ENCODE peak calls at places on chromosomes 5 and 9, in eight cellular contexts. O, S, M, I, T, C, G and Q are unnamed samples.

GRCh38 chr5:675876-676698 is 17.1 kb downstream of the TPPP start:
- DNase-seq in M (no peak), I (no peak), T (no peak), G (no peak), S (no peak), O (peak), C (no peak), Q (peak)

GRCh38 chr9:83242066-83242465 is 179.1 kb upstream of the RASEF start:
- DNase-seq in O (no peak), M (no peak), T (no peak), G (no peak), I (no peak), S (no peak), C (no peak), Q (no peak)

GRCh38 chr5:172678902-172679301 is 37.8 kb downstream of the NEURL1B start:
- DNase-seq in M (no peak), C (no peak), O (no peak), G (no peak), I (no peak), T (peak), S (no peak), Q (no peak)

GRCh38 chr5:154627711-154628678 is 127.2 kb upstream of the LARP1 start:
- DNase-seq in G (no peak), C (no peak), S (no peak), T (no peak), O (no peak), I (no peak), M (no peak), Q (no peak)

GRCh38 chr9:20990867-20991266 is 40.6 kb downstream of the HACD4 start:
- DNase-seq in O (no peak), I (no peak), T (no peak), S (no peak), M (no peak), C (no peak), G (no peak), Q (peak)

GRCh38 chr5:68047035-68047434 is 168.5 kb upstream of the PIK3R1 start:
- DNase-seq in T (no peak), C (no peak), G (no peak), I (no peak), S (no peak), O (no peak), M (no peak), Q (no peak)

GRCh38 chr9:89463986-89464901 is 33.7 kb downstream of the SEMA4D start:
- DNase-seq in M (no peak), G (peak), I (no peak), S (no peak), O (no peak), C (no peak), T (no peak), Q (peak)

GRCh38 chr9:93649610-93650261 is 73.4 kb downstream of the PHF2 start:
- DNase-seq in M (no peak), C (no peak), T (no peak), G (no peak), I (no peak), O (no peak), S (no peak), Q (no peak)

GRCh38 chr5:92838253-92838652 is 742.8 kb downstream of the NR2F1-AS1 start:
- DNase-seq in C (no peak), M (peak), O (no peak), S (peak), G (no peak), I (peak), T (no peak), Q (no peak)

GRCh38 chr5:36657563-36657995 is 51.2 kb downstream of the SLC1A3 start:
- DNase-seq in C (peak), S (peak), O (no peak), M (peak), T (no peak), I (peak), G (no peak), Q (peak)

GRCh38 chr9:76654051-76654461 is 110.2 kb upstream of the PCA3 start:
- DNase-seq in M (no peak), I (no peak), T (no peak), S (no peak), G (no peak), O (no peak), C (peak), Q (no peak)

GRCh38 chr9:89513836-89514235 is 15.9 kb upstream of the SEMA4D start:
- DNase-seq in S (no peak), T (no peak), M (no peak), I (no peak), G (no peak), O (no peak), C (no peak), Q (no peak)

GRCh38 chr9:121895836-121896544 is 197.1 kb downstream of the TTLL11 start:
- DNase-seq in O (no peak), S (peak), I (no peak), T (no peak), M (peak), G (no peak), C (peak), Q (no peak)

DNA sequence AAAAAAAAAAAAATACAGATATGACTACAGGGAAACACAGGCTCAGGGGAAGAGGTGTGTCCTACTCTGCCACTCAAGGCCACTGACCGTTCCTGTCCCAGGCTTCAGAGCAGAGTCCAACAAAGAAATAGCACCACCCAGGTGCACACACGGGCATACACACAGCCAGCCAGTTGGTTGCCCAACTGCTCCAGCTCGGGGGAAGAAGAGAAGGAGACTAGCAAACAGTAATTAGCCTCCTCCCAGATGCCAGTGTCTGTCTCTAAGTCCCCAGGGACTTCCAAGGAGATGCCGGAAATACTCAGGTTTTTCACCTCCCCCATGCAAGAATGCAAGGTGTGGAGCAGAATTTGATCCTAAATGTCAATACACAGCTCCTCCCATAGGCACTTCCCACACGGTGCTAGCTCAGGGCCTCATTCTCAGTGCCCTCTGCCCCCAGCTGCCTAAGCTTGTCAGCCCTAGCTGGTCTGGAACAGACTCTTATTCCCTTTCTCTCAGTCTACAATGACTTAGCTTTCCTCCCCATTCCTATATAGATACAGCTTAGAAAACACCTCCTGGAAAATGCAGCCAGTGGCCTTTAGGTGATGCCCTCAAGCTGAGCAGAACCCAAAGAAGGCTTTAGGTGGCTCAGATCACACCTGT is 1.7 kb downstream of the MYORG start:
- DNase-seq in O (no peak), S (peak), I (no peak), T (no peak), M (peak), C (no peak), G (no peak), Q (peak)
- TF ChIP-seq POLR2A in O (no peak), S (no peak), I (no peak), T (no peak), M (no peak), C (no peak), G (no peak), Q (no peak)

DNA sequence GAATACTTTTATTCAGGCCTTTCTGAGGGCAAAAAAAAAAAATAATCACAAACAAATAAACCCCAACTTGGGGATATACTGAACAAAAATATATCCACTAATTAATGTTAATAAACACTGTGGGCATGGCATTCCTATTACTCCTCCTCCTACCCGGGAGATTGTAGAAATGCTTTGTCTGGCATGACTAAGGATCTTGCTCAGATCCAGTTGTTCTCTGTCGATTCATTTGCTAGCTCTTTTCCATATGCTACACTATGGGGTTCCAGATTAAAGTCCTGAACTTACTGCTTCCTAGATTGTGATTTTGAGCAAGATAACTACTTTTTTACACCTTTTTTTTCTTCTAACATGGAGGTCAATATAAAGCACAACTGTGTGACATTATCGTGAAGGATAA is 102.2 kb upstream of the PRR16 start:
- DNase-seq in C (no peak), S (no peak), M (no peak), O (no peak), I (no peak), G (no peak), T (no peak), Q (no peak)
- TF ChIP-seq MAX in C (no peak), S (no peak), M (no peak), O (no peak), I (no peak), G (no peak), T (no peak), Q (no peak)

DNA sequence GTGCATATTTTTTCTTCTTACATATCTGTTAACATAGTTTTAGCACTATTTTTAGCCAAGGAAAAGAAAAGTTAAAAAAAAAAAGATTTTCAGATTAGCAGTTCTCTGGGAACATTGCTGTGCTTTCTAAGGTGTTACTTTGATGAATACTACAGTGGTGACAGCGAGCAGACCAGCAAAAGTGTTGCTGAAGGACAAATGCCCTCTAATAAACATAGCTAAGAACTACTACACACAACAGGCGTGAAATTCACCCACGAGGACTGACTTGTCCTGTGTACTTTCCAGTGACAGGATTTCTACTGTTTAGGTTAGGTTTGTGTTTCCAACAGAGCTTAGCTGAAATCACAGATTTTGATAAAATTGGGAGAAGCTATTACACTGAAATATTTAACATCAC is 153.8 kb downstream of the HCN1 start:
- DNase-seq in O (no peak), M (no peak), I (no peak), G (no peak), T (no peak), C (no peak), S (no peak), Q (no peak)
- TF ChIP-seq POLR2A in O (no peak), M (no peak), I (no peak), G (no peak), T (no peak), C (no peak), S (no peak), Q (no peak)

DNA sequence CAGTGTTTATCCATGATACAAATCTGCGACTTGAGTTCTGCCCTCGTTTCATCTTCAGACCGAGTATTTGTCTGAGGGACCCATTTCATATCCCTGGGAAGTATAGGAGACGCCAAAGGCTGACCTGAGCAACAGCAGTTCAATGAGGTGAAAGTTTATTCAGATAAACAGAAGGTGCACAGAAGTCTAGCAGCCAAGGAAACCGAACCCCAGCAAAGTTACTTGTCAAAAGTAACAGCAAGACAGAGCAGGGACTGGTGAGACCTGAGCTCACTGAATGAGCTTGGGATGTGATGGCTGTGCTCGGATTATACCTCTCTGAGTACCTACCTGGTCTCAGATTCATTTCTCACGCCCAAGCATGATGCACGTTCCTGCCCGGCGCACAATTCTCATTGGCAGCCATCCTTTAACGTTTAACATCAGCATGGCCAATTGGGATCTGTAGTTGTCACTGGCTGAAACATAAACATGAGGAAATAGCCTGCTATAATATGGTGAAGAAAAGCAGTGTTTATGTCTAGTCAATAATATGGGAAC is 602 bp downstream of the LYRM7 start:
- DNase-seq in O (no peak), I (no peak), C (no peak), M (no peak), G (no peak), S (peak), T (peak), Q (peak)
- TF ChIP-seq MAX in O (no peak), I (no peak), C (no peak), M (no peak), G (no peak), S (no peak), T (no peak), Q (peak)

DNA sequence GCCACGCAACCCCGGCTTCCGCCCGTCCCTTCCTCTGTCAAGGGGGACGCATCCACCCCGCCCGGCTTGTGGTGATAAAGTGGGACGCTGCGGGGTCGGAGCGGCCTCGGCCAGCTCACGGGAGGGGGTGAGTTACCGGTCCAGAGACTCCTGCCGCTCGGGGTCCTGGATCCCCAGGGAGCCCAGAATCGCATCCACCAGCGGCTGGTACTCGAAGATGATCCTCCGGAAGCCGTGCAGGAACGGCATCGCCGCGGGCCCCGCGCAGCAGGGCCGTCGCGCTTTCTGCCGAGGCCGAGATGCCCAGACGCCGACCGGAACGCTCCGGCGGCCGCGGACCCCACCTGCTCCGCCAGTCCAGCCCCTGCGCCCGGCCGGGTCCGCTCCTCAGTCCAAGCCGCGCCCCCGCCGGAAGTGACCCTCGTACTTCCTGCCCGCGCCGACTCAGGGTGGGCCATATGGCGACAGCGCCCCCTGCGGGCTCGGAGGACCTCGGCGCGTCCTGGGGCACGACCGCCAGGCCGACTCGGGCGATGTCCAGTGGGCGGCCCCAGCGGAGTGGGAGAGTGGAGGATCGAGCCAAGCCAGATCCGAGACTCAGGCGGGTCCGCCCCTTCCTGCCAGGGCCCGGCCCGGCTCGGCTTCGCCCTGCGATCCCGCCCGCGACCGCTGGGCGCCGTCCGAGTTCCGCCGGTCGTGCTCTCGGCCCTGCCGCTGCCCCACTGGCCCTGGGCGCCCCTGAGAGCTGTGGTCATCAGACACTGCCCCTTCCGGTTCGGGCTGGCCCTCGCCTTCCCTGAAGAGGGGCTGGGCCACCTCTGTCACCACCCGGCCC is at the start of gene ASB6:
- DNase-seq in C (peak), O (peak), T (peak), G (peak), M (peak), I (peak), S (peak), Q (peak)
- TF ChIP-seq POLR2A in C (peak), O (no peak), T (peak), G (peak), M (peak), I (peak), S (no peak), Q (peak)

GRCh38 chr5:109857405-109858031 is 167.8 kb downstream of the MAN2A1 start:
- DNase-seq in I (no peak), C (no peak), S (no peak), T (no peak), M (no peak), O (no peak), G (no peak), Q (no peak)
- TF ChIP-seq MAX in I (no peak), C (no peak), S (no peak), T (no peak), M (no peak), O (no peak), G (no peak), Q (no peak)

DNA sequence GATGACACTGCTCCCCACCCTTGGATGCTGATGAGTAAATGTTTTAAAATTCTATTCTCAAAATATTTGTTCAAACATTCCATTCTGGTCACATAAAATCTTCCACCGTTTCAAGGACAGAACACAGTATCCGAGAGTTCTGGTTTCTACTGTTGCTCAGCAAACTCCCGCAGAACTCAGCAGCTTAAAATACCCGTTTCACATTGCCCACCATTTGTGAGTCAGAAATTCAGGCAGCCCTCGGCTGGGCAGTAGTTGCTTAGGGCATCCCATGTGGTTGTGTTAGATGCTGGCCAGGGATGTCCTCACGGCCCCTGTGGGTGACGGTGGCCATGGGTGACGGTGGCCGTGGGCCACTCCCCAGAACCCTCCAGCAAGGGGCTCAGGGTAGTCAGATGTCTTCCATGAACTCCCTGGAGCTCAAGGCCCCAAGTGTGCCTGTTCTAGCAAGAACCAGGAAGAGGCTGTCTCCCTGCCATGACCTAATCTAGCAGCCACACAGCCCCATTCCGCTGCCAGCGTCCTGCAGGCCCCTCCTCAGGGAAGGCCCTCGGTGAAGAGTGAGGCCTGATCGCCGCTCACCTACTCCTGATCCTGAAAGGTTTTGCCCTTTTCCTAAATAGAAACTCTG is 17.3 kb downstream of the MGAT1 start:
- DNase-seq in T (no peak), S (peak), O (no peak), C (peak), M (no peak), G (no peak), I (no peak), Q (no peak)
- TF ChIP-seq POLR2A in T (no peak), S (no peak), O (no peak), C (no peak), M (no peak), G (no peak), I (no peak), Q (no peak)

GRCh38 chr5:108193021-108193795 is 188.7 kb downstream of the FBXL17 start:
- DNase-seq in G (no peak), S (no peak), T (no peak), C (no peak), I (no peak), O (no peak), M (peak), Q (no peak)
- TF ChIP-seq MAX in G (no peak), S (no peak), T (no peak), C (no peak), I (no peak), O (no peak), M (no peak), Q (no peak)

GRCh38 chr9:37801959-37802711 is 1.5 kb downstream of the DCAF10 start:
- DNase-seq in M (no peak), G (no peak), O (no peak), S (no peak), I (no peak), C (no peak), T (peak), Q (no peak)

GRCh38 chr9:37801287-37801850 is 772 bp downstream of the DCAF10 start:
- DNase-seq in I (no peak), G (no peak), O (no peak), C (peak), T (peak), M (peak), S (no peak), Q (peak)

GRCh38 chr9:37806271-37806670 is 5.7 kb downstream of the DCAF10 start:
- DNase-seq in S (no peak), G (no peak), C (no peak), O (no peak), T (peak), I (no peak), M (no peak), Q (no peak)

GRCh38 chr9:37798677-37799076 is 1.9 kb upstream of the DCAF10 start:
- DNase-seq in O (no peak), M (no peak), T (no peak), C (no peak), S (no peak), I (no peak), G (no peak), Q (peak)

DNA sequence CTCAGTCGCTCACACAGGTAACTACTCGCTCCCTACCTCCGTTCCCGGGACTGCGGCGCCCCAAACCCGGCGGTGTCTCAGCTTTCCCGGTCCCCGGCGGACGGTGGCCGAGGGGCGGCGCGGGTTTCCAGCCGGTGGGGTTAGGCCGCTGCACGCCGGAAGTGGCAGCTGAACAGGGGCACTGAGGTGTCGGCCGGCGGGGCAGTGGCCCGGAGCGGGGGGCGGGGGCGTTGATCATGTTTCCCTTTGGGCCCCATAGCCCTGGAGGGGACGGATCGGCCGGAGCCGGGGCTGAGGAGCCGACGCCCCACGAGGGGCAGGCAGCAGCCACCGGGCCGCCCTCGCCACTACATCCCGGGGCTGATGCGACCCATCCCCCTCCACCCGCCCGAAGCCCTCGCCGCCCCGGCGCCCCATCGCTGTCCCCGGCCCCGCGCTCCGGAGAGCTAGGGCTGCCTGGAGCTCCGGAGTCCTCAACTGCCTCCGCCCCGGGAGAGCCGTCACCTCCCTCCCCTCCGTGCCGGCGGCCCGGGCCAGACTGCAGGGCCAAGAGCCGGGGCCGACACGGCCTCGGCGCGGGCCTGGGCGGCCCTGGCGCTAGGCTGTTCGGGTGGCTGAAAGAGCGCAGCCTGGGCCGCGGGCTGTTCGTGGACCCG is at the start of gene DCAF10:
- DNase-seq in I (peak), M (peak), O (peak), G (peak), T (peak), S (peak), C (peak), Q (peak)
- TF ChIP-seq POLR2A in I (peak), M (peak), O (peak), G (peak), T (peak), S (peak), C (peak), Q (peak)

DNA sequence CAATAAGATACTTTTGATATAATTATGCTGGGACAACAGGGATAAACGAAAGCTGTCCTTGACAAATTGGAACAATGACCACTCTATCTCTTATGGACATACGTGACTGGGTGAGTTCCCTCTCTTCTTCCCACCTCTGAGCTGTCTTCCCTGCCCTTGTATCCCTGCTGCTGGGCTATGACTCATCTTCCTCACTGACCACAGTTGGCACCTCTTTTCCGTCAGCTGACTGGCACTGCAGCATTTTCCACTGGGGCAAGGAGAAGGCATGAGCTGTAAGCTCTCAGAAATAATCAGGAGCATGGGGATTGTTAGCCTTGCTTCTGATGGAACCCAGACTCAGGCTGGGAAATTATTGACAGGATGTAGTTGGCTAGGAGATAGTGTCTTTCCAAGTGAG is 48.7 kb downstream of the PCSK1 start:
- DNase-seq in T (no peak), G (no peak), C (peak), I (peak), M (peak), O (no peak), S (peak), Q (no peak)
- TF ChIP-seq MAX in T (no peak), G (no peak), C (no peak), I (peak), M (no peak), O (no peak), S (no peak), Q (no peak)